ENCODE peak calls at places on chromosomes 6 and 20, in seven cellular contexts. One of them, this sample, is unnamed.

GRCh38 chr6:100296810-100297544 is 167.7 kb downstream of the SIM1 start:
- DNase-seq in breast epithelium: no peak
- DNase-seq in GM23338: no peak
- DNase-seq in fibroblast of lung: peak
- DNase-seq in osteoblast: no peak
- DNase-seq in AG10803: peak
- DNase-seq in AG04450: peak
- DNase-seq in this sample: peak

GRCh38 chr6:151763303-151763702 is 44.2 kb upstream of the ESR1 start:
- DNase-seq in breast epithelium: peak
- DNase-seq in GM23338: peak
- DNase-seq in fibroblast of lung: peak
- DNase-seq in osteoblast: peak
- DNase-seq in AG10803: peak
- DNase-seq in AG04450: no peak
- DNase-seq in this sample: peak

GRCh38 chr20:62876826-62877728 is 15.5 kb upstream of the TCFL5 start:
- DNase-seq in breast epithelium: peak
- DNase-seq in GM23338: no peak
- DNase-seq in fibroblast of lung: no peak
- DNase-seq in osteoblast: peak
- DNase-seq in AG10803: peak
- DNase-seq in AG04450: no peak
- DNase-seq in this sample: no peak

GRCh38 chr20:371755-372542 is 8.6 kb upstream of the TRIB3 start:
- DNase-seq in breast epithelium: peak
- DNase-seq in GM23338: no peak
- DNase-seq in fibroblast of lung: peak
- DNase-seq in osteoblast: peak
- DNase-seq in AG10803: peak
- DNase-seq in AG04450: no peak
- DNase-seq in this sample: peak

GRCh38 chr6:122996797-122997520 is 924 bp downstream of the CLVS2 start:
- DNase-seq in breast epithelium: no peak
- DNase-seq in GM23338: no peak
- DNase-seq in fibroblast of lung: no peak
- DNase-seq in osteoblast: no peak
- DNase-seq in AG10803: no peak
- DNase-seq in AG04450: no peak
- DNase-seq in this sample: no peak

GRCh38 chr6:110761371-110761770 is 53.9 kb downstream of the CDK19 start:
- DNase-seq in breast epithelium: no peak
- DNase-seq in GM23338: no peak
- DNase-seq in fibroblast of lung: no peak
- DNase-seq in osteoblast: no peak
- DNase-seq in AG10803: no peak
- DNase-seq in AG04450: no peak
- DNase-seq in this sample: peak

GRCh38 chr6:134431306-134431919 is 113.5 kb upstream of the SGK1 start:
- DNase-seq in breast epithelium: no peak
- DNase-seq in GM23338: no peak
- DNase-seq in fibroblast of lung: no peak
- DNase-seq in osteoblast: no peak
- DNase-seq in AG10803: peak
- DNase-seq in AG04450: no peak
- DNase-seq in this sample: peak

GRCh38 chr6:17227403-17227802 is 53.8 kb upstream of the RBM24 start:
- DNase-seq in breast epithelium: no peak
- DNase-seq in GM23338: no peak
- DNase-seq in fibroblast of lung: no peak
- DNase-seq in osteoblast: no peak
- DNase-seq in AG10803: no peak
- DNase-seq in AG04450: no peak
- DNase-seq in this sample: no peak

GRCh38 chr6:16735014-16735413 is 26.2 kb downstream of the ATXN1 start:
- DNase-seq in breast epithelium: no peak
- DNase-seq in GM23338: no peak
- DNase-seq in fibroblast of lung: no peak
- DNase-seq in osteoblast: no peak
- DNase-seq in AG10803: no peak
- DNase-seq in AG04450: no peak
- DNase-seq in this sample: no peak

DNA sequence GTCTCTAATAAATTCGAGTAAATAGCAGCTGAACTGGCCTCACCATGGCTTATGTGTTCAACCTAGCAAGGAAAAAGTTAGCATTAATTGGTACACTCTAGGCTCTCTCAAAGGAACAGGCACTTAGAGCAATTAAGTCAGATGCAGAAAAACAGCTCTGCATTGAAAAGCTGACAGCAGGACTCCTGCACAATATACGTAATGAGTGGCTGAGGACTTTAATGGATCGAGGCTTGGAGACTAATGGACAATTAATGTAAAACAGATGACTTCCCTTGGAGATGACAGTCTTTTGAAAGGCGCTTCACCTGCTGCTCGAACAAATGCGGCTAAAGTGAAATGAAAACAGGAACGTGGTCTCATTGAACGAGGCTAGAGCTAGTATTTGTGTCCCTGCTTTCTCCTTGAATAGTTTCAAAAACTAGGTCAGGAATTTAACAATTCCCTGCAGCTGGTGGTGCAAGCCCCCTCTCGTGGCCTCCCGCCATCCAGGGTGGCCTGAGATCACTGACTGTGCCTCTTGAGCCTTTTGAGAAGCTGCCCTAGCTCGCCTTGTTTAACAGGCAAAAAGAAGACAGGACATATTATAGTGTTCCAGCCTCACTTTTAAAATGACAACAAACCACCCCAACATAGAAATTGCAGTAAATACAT is 137.1 kb downstream of the ELOVL4 start:
- DNase-seq in breast epithelium: no peak
- DNase-seq in GM23338: peak
- DNase-seq in fibroblast of lung: no peak
- DNase-seq in osteoblast: no peak
- DNase-seq in AG10803: peak
- DNase-seq in AG04450: no peak
- DNase-seq in this sample: no peak
- TF ChIP-seq CTCF in breast epithelium: no peak
- TF ChIP-seq CTCF in GM23338: no peak
- TF ChIP-seq CTCF in fibroblast of lung: no peak
- TF ChIP-seq CTCF in osteoblast: no peak
- TF ChIP-seq CTCF in AG10803: no peak
- TF ChIP-seq CTCF in AG04450: no peak
- TF ChIP-seq CTCF in this sample: no peak

DNA sequence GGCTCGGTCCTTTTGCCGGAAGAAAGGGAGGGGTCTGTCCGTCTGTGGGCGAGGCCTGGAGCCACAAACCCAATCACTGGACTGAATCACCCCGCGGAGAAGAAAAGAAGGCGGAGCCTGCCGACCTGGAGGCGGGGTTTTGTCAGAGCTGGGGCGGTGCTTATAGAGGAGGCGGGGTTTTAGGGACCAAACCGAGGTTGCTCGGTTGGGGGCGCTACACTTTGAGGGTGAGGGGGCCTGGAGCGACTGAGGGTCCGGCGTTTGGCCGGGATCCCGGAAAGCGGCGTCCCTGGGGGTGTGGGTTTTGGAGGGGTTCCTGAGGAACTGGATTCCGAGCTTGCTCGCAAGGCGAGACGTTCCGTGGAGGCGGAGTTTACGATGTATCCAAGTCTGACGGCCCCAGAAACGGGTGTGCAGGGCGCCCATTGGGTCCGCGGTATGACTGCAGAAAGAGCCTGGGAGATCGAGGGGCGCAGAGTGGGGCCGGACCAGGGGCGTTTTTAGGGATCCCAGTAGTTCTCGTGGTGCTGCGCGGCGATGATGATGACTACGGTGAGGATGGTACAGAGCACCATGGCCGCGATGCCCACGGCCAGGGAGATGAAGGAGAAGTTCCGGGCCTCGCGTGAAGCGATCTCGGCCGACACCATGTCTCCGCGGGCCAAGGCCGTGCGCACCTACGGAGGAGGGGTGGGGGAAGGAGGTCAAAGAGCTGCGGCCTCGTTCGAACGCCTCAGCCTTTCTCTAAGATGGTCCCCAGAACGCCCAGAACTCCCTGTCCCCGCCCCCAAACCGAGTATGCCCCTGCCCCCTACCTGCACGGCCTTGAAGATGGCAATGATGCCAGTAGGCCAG is 2.8 kb downstream of the PRRT1 start:
- DNase-seq in breast epithelium: no peak
- DNase-seq in GM23338: peak
- DNase-seq in fibroblast of lung: peak
- DNase-seq in osteoblast: peak
- DNase-seq in AG10803: no peak
- DNase-seq in AG04450: no peak
- DNase-seq in this sample: no peak
- TF ChIP-seq CTCF in breast epithelium: no peak
- TF ChIP-seq CTCF in GM23338: peak
- TF ChIP-seq CTCF in fibroblast of lung: peak
- TF ChIP-seq CTCF in osteoblast: no peak
- TF ChIP-seq CTCF in AG10803: no peak
- TF ChIP-seq CTCF in AG04450: no peak
- TF ChIP-seq CTCF in this sample: no peak

DNA sequence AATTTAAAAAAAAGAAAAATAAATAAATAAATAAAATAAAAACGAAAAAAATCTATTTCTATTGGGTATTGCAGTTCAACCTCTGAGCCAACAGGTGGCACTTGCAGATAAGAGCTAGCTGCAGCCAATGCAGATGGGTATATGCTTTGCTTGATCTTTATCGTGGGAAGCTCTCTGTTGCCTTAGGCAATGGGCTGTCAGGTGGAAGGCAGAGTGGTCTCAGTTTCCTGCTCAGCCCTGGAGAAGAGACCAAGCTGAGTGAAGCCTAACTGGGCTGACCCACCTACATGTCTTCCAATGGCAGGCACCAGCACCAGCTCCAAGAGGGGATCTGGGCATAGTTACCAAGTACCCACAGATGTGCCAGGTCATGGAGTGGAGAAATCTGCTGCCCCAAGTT is 95.0 kb downstream of the AK9 start:
- DNase-seq in breast epithelium: no peak
- DNase-seq in GM23338: peak
- DNase-seq in fibroblast of lung: peak
- DNase-seq in osteoblast: no peak
- DNase-seq in AG10803: peak
- DNase-seq in AG04450: no peak
- DNase-seq in this sample: peak
- TF ChIP-seq CTCF in breast epithelium: no peak
- TF ChIP-seq CTCF in GM23338: peak
- TF ChIP-seq CTCF in fibroblast of lung: peak
- TF ChIP-seq CTCF in osteoblast: peak
- TF ChIP-seq CTCF in AG10803: peak
- TF ChIP-seq CTCF in AG04450: peak
- TF ChIP-seq CTCF in this sample: peak

GRCh38 chr6:103284835-103285234 is 1574.9 kb downstream of the HACE1 start:
- DNase-seq in breast epithelium: no peak
- DNase-seq in GM23338: no peak
- DNase-seq in fibroblast of lung: no peak
- DNase-seq in osteoblast: no peak
- DNase-seq in AG10803: no peak
- DNase-seq in AG04450: no peak
- DNase-seq in this sample: no peak
- TF ChIP-seq CTCF in breast epithelium: no peak
- TF ChIP-seq CTCF in GM23338: no peak
- TF ChIP-seq CTCF in fibroblast of lung: no peak
- TF ChIP-seq CTCF in osteoblast: no peak
- TF ChIP-seq CTCF in AG10803: no peak
- TF ChIP-seq CTCF in AG04450: no peak
- TF ChIP-seq CTCF in this sample: no peak

DNA sequence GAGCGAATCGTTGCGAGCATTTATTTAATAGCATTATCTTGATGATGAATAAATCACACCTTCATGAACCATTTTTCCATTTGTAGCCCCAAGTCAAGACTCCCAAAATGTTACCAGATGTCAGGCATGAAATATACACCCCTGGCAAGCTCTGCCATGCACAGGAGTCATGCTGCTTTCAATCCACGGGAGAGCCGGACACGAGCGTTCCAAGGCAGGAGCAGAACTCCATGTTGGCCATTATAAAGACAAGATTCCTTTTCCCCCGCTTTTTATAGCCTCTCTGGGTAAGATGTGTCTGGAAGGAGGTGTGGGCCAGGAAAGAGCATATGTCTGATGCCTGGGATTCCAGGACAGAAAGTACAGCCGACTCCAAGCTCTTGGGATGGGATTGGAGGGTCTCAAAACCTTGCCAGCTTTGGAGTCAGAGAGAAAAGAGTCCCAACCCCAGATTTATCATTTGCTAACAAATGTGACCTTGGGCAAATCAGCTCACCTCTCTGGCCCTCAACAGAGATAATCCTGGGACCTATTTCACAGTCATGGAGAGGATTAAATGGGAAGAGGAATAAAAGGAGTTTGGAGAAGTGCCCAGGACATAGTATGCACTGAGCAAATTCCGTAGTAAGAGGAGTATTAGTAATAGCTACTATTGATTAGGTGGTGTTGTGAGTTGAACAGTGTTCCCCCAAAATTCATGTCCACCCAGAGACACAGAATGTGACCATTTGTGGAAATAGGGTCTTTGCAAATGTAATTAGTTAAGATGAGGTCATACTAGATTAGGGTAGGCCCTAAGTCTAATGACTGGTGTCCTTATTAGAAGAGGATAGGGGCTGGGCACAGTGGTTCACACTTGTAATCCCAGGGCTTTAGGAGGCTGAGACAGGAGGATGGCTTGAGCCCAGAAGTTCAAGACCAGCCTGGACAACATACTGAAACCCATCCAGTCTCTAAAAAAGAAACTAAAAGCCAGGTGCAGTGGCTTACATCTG is 17.2 kb downstream of the RIPOR3 start:
- DNase-seq in breast epithelium: no peak
- DNase-seq in GM23338: no peak
- DNase-seq in fibroblast of lung: no peak
- DNase-seq in osteoblast: no peak
- DNase-seq in AG10803: no peak
- DNase-seq in AG04450: no peak
- DNase-seq in this sample: no peak
- TF ChIP-seq CTCF in breast epithelium: no peak
- TF ChIP-seq CTCF in GM23338: no peak
- TF ChIP-seq CTCF in fibroblast of lung: no peak
- TF ChIP-seq CTCF in osteoblast: no peak
- TF ChIP-seq CTCF in AG10803: no peak
- TF ChIP-seq CTCF in AG04450: no peak
- TF ChIP-seq CTCF in this sample: no peak

GRCh38 chr6:84568971-84569370 is 195.4 kb downstream of the TBX18 start:
- DNase-seq in breast epithelium: no peak
- DNase-seq in GM23338: peak
- DNase-seq in fibroblast of lung: peak
- DNase-seq in osteoblast: no peak
- DNase-seq in AG10803: peak
- DNase-seq in AG04450: no peak
- DNase-seq in this sample: peak
- TF ChIP-seq CTCF in breast epithelium: no peak
- TF ChIP-seq CTCF in GM23338: peak
- TF ChIP-seq CTCF in fibroblast of lung: peak
- TF ChIP-seq CTCF in osteoblast: peak
- TF ChIP-seq CTCF in AG10803: peak
- TF ChIP-seq CTCF in AG04450: no peak
- TF ChIP-seq CTCF in this sample: peak

This sample was measured in HFFc6.